ENCODE peak calls at places on chromosomes 6 and 20, in nine cellular contexts. V is astrocyte of the spinal cord; S is GM12892; B is stimulated activated CD4-positive, alpha-beta T cell treated with anti-CD3 and anti-CD28 coated beads, Interleukin-4, amount 100 ng/mL, for 1 hour; P is Panc1; N is GM23338; Z is heart left ventricle; E is Daoy; X is GM20000. F is an unnamed sample.

GRCh38 chr6:12138936-12139335 is 126.8 kb downstream of the HIVEP1 start:
- DNase-seq in V (no peak), S (no peak), B (no peak), P (no peak), N (no peak), Z (no peak), E (no peak), X (no peak), F (no peak)

GRCh38 chr6:3911614-3912336 is 62.6 kb downstream of the FAM50B start:
- DNase-seq in V (peak), S (no peak), B (no peak), P (peak), N (no peak), Z (peak), E (peak), X (no peak), F (peak)

GRCh38 chr20:32685541-32686529 is 12.1 kb upstream of the C20orf203 start:
- DNase-seq in V (peak), S (no peak), B (no peak), P (no peak), N (no peak), Z (peak), E (peak), X (no peak), F (no peak)

GRCh38 chr6:24699521-24700359 is 19.2 kb downstream of the C6orf62 start:
- DNase-seq in V (no peak), S (no peak), B (no peak), P (no peak), N (no peak), Z (no peak), E (no peak), X (no peak), F (no peak)

GRCh38 chr6:112173401-112173800 is 81.0 kb downstream of the LAMA4 start:
- DNase-seq in V (no peak), S (no peak), B (no peak), P (no peak), N (no peak), Z (no peak), E (no peak), X (no peak), F (no peak)

GRCh38 chr20:23156170-23156841 is 70.2 kb upstream of the CD93 start:
- DNase-seq in V (peak), S (no peak), B (no peak), P (peak), N (no peak), Z (no peak), E (peak), X (no peak), F (peak)

GRCh38 chr6:151136141-151136755 is 103.5 kb upstream of the AKAP12 start:
- DNase-seq in V (peak), S (no peak), B (no peak), P (no peak), N (peak), Z (no peak), E (no peak), X (no peak), F (peak)

GRCh38 chr6:145490068-145490467 is 245.3 kb downstream of the EPM2A start:
- DNase-seq in V (no peak), S (no peak), B (no peak), P (no peak), N (no peak), Z (no peak), E (no peak), X (no peak), F (no peak)

GRCh38 chr20:21229163-21229562 is 74.0 kb upstream of the XRN2 start:
- DNase-seq in V (no peak), S (no peak), B (no peak), P (no peak), N (no peak), Z (no peak), E (no peak), X (no peak), F (no peak)